ENCODE peak calls at places on chromosomes 13 and 19, in four cellular contexts. W is transverse colon, E is GM23338, H is heart right ventricle. A is an unnamed sample.

GRCh38 chr13:67143544-67144115 is 86.5 kb downstream of the PCDH9 start:
- DNase-seq in W (no peak), E (peak), H (no peak), A (no peak)

GRCh38 chr13:110907951-110908898 is 6.6 kb downstream of the ANKRD10 start:
- DNase-seq in W (peak), E (peak), H (no peak), A (no peak)

GRCh38 chr13:112331675-112332074 is 44.5 kb upstream of the SPACA7 start:
- DNase-seq in W (no peak), E (no peak), H (no peak), A (peak)

GRCh38 chr19:50796634-50797428 is 6.6 kb downstream of the ACP4 start:
- DNase-seq in W (no peak), E (no peak), H (no peak), A (no peak)

GRCh38 chr13:97212540-97213146 is 9.5 kb upstream of the MBNL2 start:
- DNase-seq in W (peak), E (peak), H (no peak), A (no peak)

GRCh38 chr13:33723365-33723764 is 94.6 kb upstream of the RFC3 start:
- DNase-seq in W (no peak), E (no peak), H (no peak), A (no peak)

GRCh38 chr19:46608581-46609345 is 7.6 kb downstream of the CALM3 start:
- DNase-seq in W (peak), E (no peak), H (no peak), A (no peak)

GRCh38 chr19:7427944-7428343 is 60.9 kb downstream of the PEX11G start:
- DNase-seq in W (no peak), E (no peak), H (no peak), A (no peak)

GRCh38 chr19:19202707-19203011 is 555 bp downstream of the NR2C2AP start:
- DNase-seq in W (no peak), E (no peak), H (no peak), A (peak)

GRCh38 chr13:109363431-109363830 is 423.0 kb downstream of the IRS2 start:
- DNase-seq in W (no peak), E (no peak), H (no peak), A (no peak)

GRCh38 chr19:49718511-49718910 is 27.6 kb downstream of the CPT1C start:
- DNase-seq in W (no peak), E (peak), H (no peak), A (no peak)

GRCh38 chr19:58395220-58395978 is at the start of gene RNF225:
- DNase-seq in W (peak), E (peak), H (no peak), A (no peak)

GRCh38 chr13:19658192-19658591 is 24.7 kb downstream of the MPHOSPH8 start:
- DNase-seq in W (no peak), E (no peak), H (no peak), A (no peak)

DNA sequence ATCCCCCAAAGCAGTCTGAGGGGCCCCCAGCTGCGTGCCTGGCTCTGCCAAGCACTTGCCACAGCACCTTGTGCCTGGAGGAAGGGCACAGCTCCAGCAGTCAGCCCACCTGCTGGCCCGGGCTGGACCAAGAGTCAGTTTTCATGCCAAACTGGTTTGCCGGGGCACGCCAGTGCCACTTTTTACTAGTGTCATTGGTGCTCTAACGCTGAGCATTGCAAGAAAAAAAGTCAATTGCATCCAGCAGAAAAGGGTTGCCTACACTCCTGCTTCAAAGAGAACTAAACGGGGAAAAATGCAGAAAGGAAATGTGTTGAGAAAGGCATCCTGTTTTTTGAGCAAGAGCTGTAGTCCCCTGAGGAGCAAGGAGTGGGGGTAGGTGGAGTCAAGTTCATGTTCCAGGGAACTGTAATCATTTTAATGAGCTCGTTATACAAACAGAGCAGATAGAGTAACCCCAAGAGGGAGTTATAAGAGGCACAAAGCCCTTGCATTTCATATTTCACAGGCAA is 68.4 kb downstream of the F2RL3 start:
- DNase-seq in W (no peak), E (no peak), H (no peak), A (no peak)
- H3K4me3 ChIP-seq in W (no peak), E (no peak), H (no peak), A (no peak)

DNA sequence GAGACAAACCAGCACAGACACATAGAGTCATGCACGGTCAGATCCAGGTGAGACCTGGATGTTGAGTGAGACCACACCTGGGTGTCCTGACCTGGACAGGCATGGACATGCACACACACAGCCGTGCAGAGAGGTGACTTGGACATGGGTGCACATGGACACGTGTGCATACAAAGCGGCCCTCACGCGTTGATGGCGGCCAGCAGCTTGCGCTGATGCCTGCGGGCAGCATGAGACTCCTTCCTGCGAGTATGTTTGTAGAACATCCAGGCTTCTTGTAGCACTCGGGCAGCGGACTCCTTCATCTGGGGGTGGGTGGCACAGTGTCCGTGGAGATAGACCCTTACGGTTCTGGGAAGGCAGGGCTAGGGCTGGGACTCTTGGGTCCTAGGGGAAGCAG is 11.5 kb downstream of the KCNN4 start:
- DNase-seq in W (no peak), E (no peak), H (no peak), A (no peak)
- H3K4me3 ChIP-seq in W (no peak), E (no peak), H (no peak), A (no peak)

DNA sequence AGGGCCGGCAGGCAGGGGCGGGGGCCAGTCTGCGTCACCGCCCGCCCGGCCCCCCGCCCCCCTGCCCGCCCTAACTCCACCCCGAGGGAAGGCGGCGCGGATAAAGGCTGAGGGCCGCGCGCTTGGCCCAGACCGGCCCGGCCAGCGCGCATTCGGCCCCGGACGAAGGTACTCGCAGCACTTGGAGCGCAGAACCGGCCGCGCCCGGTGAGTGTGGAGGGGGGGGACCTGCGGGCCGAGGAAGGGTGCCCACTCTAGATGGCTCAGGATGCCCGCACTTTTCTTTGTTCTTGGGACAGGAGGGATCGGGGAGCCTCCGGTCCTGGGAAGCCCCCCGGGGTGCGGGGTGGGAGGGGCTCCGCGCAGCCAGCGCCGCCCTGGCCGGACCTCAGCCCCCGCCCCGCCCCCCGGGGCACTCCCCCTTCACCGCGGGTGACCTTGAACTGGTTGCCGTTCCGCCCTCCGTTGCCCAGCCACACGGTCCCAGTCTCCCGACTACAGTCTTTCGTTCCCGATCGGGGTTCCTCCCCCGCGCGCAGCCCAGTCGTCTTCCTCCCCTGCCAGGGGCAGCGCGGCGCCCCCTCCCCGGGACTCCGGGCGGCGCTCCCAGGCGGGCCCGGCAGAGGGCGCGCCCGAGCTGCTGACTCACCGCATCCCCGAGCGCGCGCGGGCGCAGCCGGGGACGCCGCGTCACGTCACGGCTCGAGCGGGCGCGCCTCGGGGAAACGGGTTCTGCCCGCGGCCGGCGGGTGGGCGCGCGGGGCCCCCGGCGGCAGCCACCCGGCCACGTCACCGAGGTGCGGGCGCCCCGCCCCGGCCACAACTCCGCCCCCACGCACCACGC is at the start of gene MIDN:
- DNase-seq in W (peak), E (peak), H (peak), A (peak)
- H3K4me3 ChIP-seq in W (peak), E (peak), H (peak), A (peak)

DNA sequence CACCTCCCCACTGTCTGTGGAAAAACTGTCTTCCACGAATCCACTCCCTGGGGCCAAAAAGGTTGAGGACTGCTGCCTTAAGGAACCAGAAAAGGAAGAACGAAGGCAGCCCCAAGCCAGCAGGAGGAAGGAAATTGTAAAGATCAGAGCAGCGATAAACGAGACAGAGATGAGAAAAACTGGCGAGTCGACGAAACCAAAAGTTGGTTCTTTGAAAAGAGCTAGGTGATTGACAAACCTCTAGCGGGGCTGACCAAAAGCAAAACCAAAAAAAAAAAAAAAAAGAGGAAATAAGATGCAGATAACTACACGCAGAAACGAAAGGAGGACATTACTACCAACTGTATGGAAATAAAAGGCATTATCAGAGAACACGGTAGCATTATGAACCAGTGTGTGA is 76.9 kb downstream of the GADD45B start:
- DNase-seq in W (peak), E (no peak), H (no peak), A (no peak)
- H3K4me3 ChIP-seq in W (no peak), E (no peak), H (peak), A (no peak)

GRCh38 chr13:25421602-25422001 is 49.8 kb downstream of the ATP8A2 start:
- DNase-seq in W (no peak), E (no peak), H (no peak), A (no peak)

GRCh38 chr13:25423831-25424230 is 52.1 kb downstream of the ATP8A2 start:
- DNase-seq in W (no peak), E (no peak), H (no peak), A (no peak)

GRCh38 chr13:25420161-25420560 is 48.4 kb downstream of the ATP8A2 start:
- DNase-seq in W (no peak), E (peak), H (no peak), A (no peak)

GRCh38 chr13:25422153-25422552 is 50.4 kb downstream of the ATP8A2 start:
- DNase-seq in W (no peak), E (no peak), H (no peak), A (no peak)
- H3K4me3 ChIP-seq in W (no peak), E (no peak), H (no peak), A (no peak)